ENCODE peak calls at places on chromosomes 3 and 15, in ten cellular contexts. N is NCI-H1092, X is sciatic nerve, W is stomach, F is posterior cingulate gyrus, V is activated T-cell treated with anti-CD3 and anti-CD28 coated beads for 48 hours, R is Caki2, U is osteocyte, K is adrenal gland, D is substantia nigra. A is an unnamed sample.

GRCh38 chr3:42763023-42763422 is 10.0 kb downstream of the CCDC13 start:
- DNase-seq in U (no peak), N (no peak), X (no peak), F (no peak), W (no peak), V (no peak), D (peak), K (no peak), R (no peak), A (no peak)

GRCh38 chr3:901953-902778 is 190.7 kb upstream of the CNTN6 start:
- DNase-seq in R (no peak), V (no peak), F (no peak), N (no peak), D (no peak), X (no peak), K (no peak), U (no peak), W (no peak), A (no peak)

GRCh38 chr3:104628185-104628789 is 738.4 kb upstream of the ALCAM start:
- DNase-seq in V (no peak), K (no peak), N (peak), W (no peak), X (no peak), R (peak), U (no peak), D (no peak), F (no peak), A (no peak)

GRCh38 chr3:63625161-63625560 is 27.3 kb upstream of the SNTN start:
- DNase-seq in W (no peak), R (no peak), V (no peak), N (no peak), D (no peak), K (no peak), X (no peak), F (no peak), U (no peak), A (no peak)

GRCh38 chr3:134485075-134485536 is 679 bp downstream of the ANAPC13 start:
- DNase-seq in K (peak), F (no peak), W (no peak), U (no peak), V (no peak), X (no peak), N (no peak), R (no peak), D (no peak), A (no peak)

GRCh38 chr15:33243393-33243792 is 48.9 kb upstream of the FMN1 start:
- DNase-seq in N (no peak), R (no peak), K (no peak), X (no peak), W (no peak), V (no peak), U (no peak), D (no peak), F (no peak), A (no peak)

GRCh38 chr15:64502537-64502936 is 42.2 kb downstream of the ZNF609 start:
- DNase-seq in W (no peak), X (no peak), U (no peak), K (no peak), D (no peak), F (no peak), N (no peak), V (no peak), R (no peak), A (no peak)

GRCh38 chr3:70021267-70021666 is 21.7 kb downstream of the SAMMSON start:
- DNase-seq in V (no peak), K (no peak), R (no peak), W (no peak), N (no peak), D (no peak), U (no peak), X (no peak), F (no peak), A (no peak)

GRCh38 chr3:87435926-87436630 is 159.7 kb upstream of the POU1F1 start:
- DNase-seq in X (no peak), W (no peak), K (no peak), V (no peak), R (no peak), U (no peak), F (no peak), D (no peak), N (no peak), A (no peak)

GRCh38 chr15:82952156-82953081 is at the start of gene HOMER2:
- DNase-seq in N (no peak), D (peak), K (peak), X (peak), W (peak), U (no peak), V (no peak), R (peak), F (peak), A (no peak)

GRCh38 chr15:23877502-23878412 is 190.7 kb upstream of the NDN start:
- DNase-seq in W (peak), U (no peak), X (peak), K (peak), F (peak), N (peak), V (peak), R (peak), D (peak), A (peak)

GRCh38 chr15:32104061-32104980 is 74.0 kb downstream of the CHRNA7 start:
- DNase-seq in V (no peak), X (no peak), K (no peak), F (no peak), N (no peak), D (no peak), R (no peak), W (no peak), U (no peak), A (no peak)

GRCh38 chr15:38217181-38217580 is 35.5 kb upstream of the SPRED1 start:
- DNase-seq in R (no peak), W (no peak), N (no peak), V (no peak), F (no peak), X (no peak), U (no peak), D (no peak), K (no peak), A (no peak)

GRCh38 chr3:23075478-23075877 is 127.6 kb upstream of the UBE2E2 start:
- DNase-seq in V (no peak), N (no peak), D (no peak), K (no peak), W (no peak), U (no peak), X (no peak), R (peak), F (no peak), A (no peak)

GRCh38 chr3:17074559-17074958 is 189.8 kb downstream of the PLCL2 start:
- DNase-seq in D (no peak), W (no peak), N (no peak), R (no peak), U (no peak), F (no peak), K (no peak), V (no peak), X (no peak), A (no peak)

GRCh38 chr3:158918008-158918407 is 116.2 kb downstream of the MFSD1 start:
- DNase-seq in U (no peak), V (peak), F (peak), K (peak), X (no peak), W (peak), N (no peak), R (peak), D (peak), A (no peak)

GRCh38 chr3:52317601-52318000 is 1.5 kb downstream of the DNAH1 start:
- DNase-seq in U (no peak), D (no peak), W (peak), R (no peak), K (peak), N (no peak), F (no peak), V (peak), X (peak), A (peak)

GRCh38 chr3:146058241-146058640 is 102.7 kb downstream of the PLOD2 start:
- DNase-seq in W (no peak), V (no peak), U (no peak), X (no peak), K (no peak), N (no peak), R (no peak), F (no peak), D (no peak), A (no peak)

GRCh38 chr3:125002414-125002811 is 53.4 kb downstream of the HEG1 start:
- DNase-seq in X (no peak), N (no peak), W (no peak), U (no peak), K (no peak), V (no peak), D (no peak), R (no peak), F (no peak), A (no peak)

GRCh38 chr15:90364251-90364650 is 12.2 kb downstream of the ZNF774 start:
- DNase-seq in X (no peak), U (no peak), N (no peak), K (no peak), D (no peak), V (no peak), R (peak), F (no peak), W (no peak), A (no peak)

GRCh38 chr15:99424978-99425665 is 140.7 kb upstream of the MEF2A start:
- DNase-seq in N (no peak), D (no peak), U (no peak), V (peak), X (peak), W (no peak), K (peak), F (no peak), R (no peak), A (peak)

GRCh38 chr3:112005091-112005672 is 6.5 kb downstream of the TAGLN3 start:
- DNase-seq in W (no peak), N (no peak), X (no peak), U (no peak), F (no peak), R (no peak), D (no peak), V (no peak), K (no peak), A (no peak)

GRCh38 chr3:12437861-12438260 is 46.4 kb upstream of the TSEN2 start:
- DNase-seq in X (no peak), R (no peak), U (no peak), K (no peak), N (no peak), W (no peak), V (no peak), F (no peak), D (no peak), A (no peak)

GRCh38 chr15:44427756-44428724 is 611 bp downstream of the CTDSPL2 start:
- DNase-seq in D (no peak), F (no peak), R (peak), W (peak), N (peak), K (peak), X (no peak), U (no peak), V (no peak), A (no peak)

A was measured in uterus.